ENCODE peak calls at places on chromosomes 12 and 14, in nine cellular contexts. X, G, O, E, U, Y, F, Q and I are unnamed samples.

GRCh38 chr12:103731539-103731938 is 109.5 kb downstream of the NT5DC3 start:
- DNase-seq in X (no peak), G (no peak), O (no peak), E (no peak), U (no peak), Y (no peak), F (no peak), Q (no peak), I (no peak)

GRCh38 chr12:87679262-87679661 is 349.9 kb downstream of the C12orf50 start:
- DNase-seq in X (no peak), G (no peak), O (no peak), E (no peak), U (no peak), Y (no peak), F (no peak), Q (no peak), I (no peak)

GRCh38 chr12:6444704-6445688 is at the start of gene CD27:
- DNase-seq in X (no peak), G (no peak), O (no peak), E (no peak), U (no peak), Y (no peak), F (no peak), Q (no peak), I (no peak)

GRCh38 chr14:21965042-21965441 is 291.4 kb upstream of the OR4E1 start:
- DNase-seq in X (no peak), G (no peak), O (no peak), E (no peak), U (no peak), Y (no peak), F (no peak), Q (no peak), I (no peak)

GRCh38 chr12:39426636-39427245 is 16.2 kb downstream of the KIF21A start:
- DNase-seq in X (no peak), G (no peak), O (no peak), E (no peak), U (no peak), Y (no peak), F (no peak), Q (no peak), I (no peak)

GRCh38 chr12:109723311-109723791 is 9.7 kb downstream of the FAM222A start:
- DNase-seq in X (peak), G (no peak), O (no peak), E (no peak), U (no peak), Y (peak), F (no peak), Q (no peak), I (peak)

GRCh38 chr12:127660961-127661360 is 606.0 kb upstream of the TMEM132C start:
- DNase-seq in X (no peak), G (no peak), O (no peak), E (no peak), U (no peak), Y (peak), F (no peak), Q (no peak), I (no peak)

GRCh38 chr14:64721391-64721791 is 17.2 kb downstream of the PLEKHG3 start:
- DNase-seq in X (no peak), G (no peak), O (no peak), E (no peak), U (no peak), Y (no peak), F (no peak), Q (no peak), I (peak)

GRCh38 chr14:52917732-52918131 is 33.1 kb downstream of the FERMT2 start:
- DNase-seq in X (no peak), G (no peak), O (no peak), E (no peak), U (no peak), Y (no peak), F (peak), Q (no peak), I (no peak)

GRCh38 chr14:37579250-37579649 is 15.8 kb downstream of the FOXA1 start:
- DNase-seq in X (no peak), G (no peak), O (no peak), E (no peak), U (no peak), Y (no peak), F (no peak), Q (no peak), I (no peak)

GRCh38 chr12:45342848-45343247 is 127.0 kb downstream of the ANO6 start:
- DNase-seq in X (no peak), G (no peak), O (no peak), E (no peak), U (no peak), Y (no peak), F (no peak), Q (no peak), I (no peak)

GRCh38 chr12:128069359-128069997 is 197.5 kb upstream of the TMEM132C start:
- DNase-seq in X (peak), G (peak), O (peak), E (peak), U (peak), Y (peak), F (peak), Q (peak), I (peak)

GRCh38 chr12:52787324-52787996 is 8.5 kb downstream of the KRT3 start:
- DNase-seq in X (no peak), G (no peak), O (no peak), E (no peak), U (peak), Y (no peak), F (no peak), Q (no peak), I (no peak)

GRCh38 chr12:59396519-59396918 is 199.3 kb upstream of the SLC16A7 start:
- DNase-seq in X (no peak), G (no peak), O (no peak), E (no peak), U (no peak), Y (no peak), F (no peak), Q (no peak), I (peak)

GRCh38 chr12:130014485-130014807 is 110.6 kb upstream of the TMEM132D start:
- DNase-seq in X (no peak), G (no peak), O (no peak), E (no peak), U (peak), Y (no peak), F (no peak), Q (no peak), I (no peak)

GRCh38 chr14:60573943-60574496 is 65.1 kb downstream of the SIX6 start:
- DNase-seq in X (no peak), G (no peak), O (peak), E (no peak), U (no peak), Y (no peak), F (no peak), Q (no peak), I (no peak)

GRCh38 chr14:61111145-61112130 is 130.4 kb downstream of the SLC38A6 start:
- DNase-seq in X (no peak), G (no peak), O (no peak), E (no peak), U (no peak), Y (no peak), F (peak), Q (no peak), I (no peak)

GRCh38 chr12:75747572-75747995 is 236.2 kb upstream of the KRR1 start:
- DNase-seq in X (no peak), G (no peak), O (peak), E (no peak), U (no peak), Y (no peak), F (peak), Q (no peak), I (no peak)

GRCh38 chr14:60509438-60510253 is 700 bp downstream of the SIX6 start:
- DNase-seq in X (no peak), G (peak), O (no peak), E (no peak), U (no peak), Y (no peak), F (no peak), Q (no peak), I (no peak)

GRCh38 chr14:75539562-75540478 is 17.6 kb downstream of the BATF start:
- DNase-seq in X (no peak), G (no peak), O (no peak), E (no peak), U (no peak), Y (no peak), F (no peak), Q (peak), I (no peak)

GRCh38 chr12:107106241-107107025 is 13.1 kb upstream of the CRY1 start:
- DNase-seq in X (no peak), G (no peak), O (no peak), E (no peak), U (no peak), Y (peak), F (no peak), Q (no peak), I (no peak)

GRCh38 chr14:67495827-67496226 is 7.3 kb upstream of the TMEM229B start:
- DNase-seq in X (no peak), G (no peak), O (no peak), E (no peak), U (no peak), Y (no peak), F (no peak), Q (no peak), I (no peak)

GRCh38 chr12:111636209-111636928 is 37.3 kb upstream of the ATXN2 start:
- DNase-seq in X (peak), G (peak), O (peak), E (no peak), U (peak), Y (peak), F (peak), Q (peak), I (peak)

GRCh38 chr12:3009780-3010179 is 50.6 kb downstream of the TEAD4 start:
- DNase-seq in X (no peak), G (no peak), O (no peak), E (no peak), U (no peak), Y (no peak), F (no peak), Q (no peak), I (no peak)

GRCh38 chr14:70257526-70257925 is 68.8 kb upstream of the SLC8A3 start:
- DNase-seq in X (no peak), G (peak), O (no peak), E (peak), U (no peak), Y (no peak), F (no peak), Q (peak), I (no peak)

GRCh38 chr12:122965356-122965755 is 907 bp downstream of the ABCB9 start:
- DNase-seq in X (no peak), G (no peak), O (no peak), E (no peak), U (no peak), Y (no peak), F (no peak), Q (no peak), I (no peak)

GRCh38 chr12:94753071-94753779 is 102.9 kb upstream of the TMCC3 start:
- DNase-seq in X (no peak), G (no peak), O (no peak), E (no peak), U (no peak), Y (peak), F (no peak), Q (no peak), I (no peak)

GRCh38 chr14:71328183-71328582 is 420.9 kb downstream of the PCNX1 start:
- DNase-seq in X (no peak), G (no peak), O (no peak), E (no peak), U (no peak), Y (no peak), F (no peak), Q (no peak), I (no peak)

GRCh38 chr14:103165323-103165722 is 42.1 kb downstream of the TNFAIP2 start:
- DNase-seq in X (no peak), G (no peak), O (no peak), E (no peak), U (no peak), Y (no peak), F (no peak), Q (no peak), I (no peak)

GRCh38 chr14:100944052-100944451 is 40.5 kb upstream of the RTL1 start:
- DNase-seq in X (no peak), G (no peak), O (no peak), E (no peak), U (no peak), Y (no peak), F (no peak), Q (no peak), I (no peak)

GRCh38 chr14:95495093-95495492 is 21.4 kb downstream of the SYNE3 start:
- DNase-seq in X (no peak), G (no peak), O (no peak), E (no peak), U (no peak), Y (no peak), F (no peak), Q (no peak), I (no peak)